ENCODE peak calls at places on chromosomes 7 and 10, in seven cellular contexts. A, F, I, P, S, N and B are unnamed samples.

GRCh38 chr7:29265208-29265923 is 70.8 kb downstream of the CHN2 start:
- DNase-seq in N (no peak), F (no peak), A (no peak), S (no peak), P (peak; percentile 31), I (no peak), B (no peak)

GRCh38 chr7:117827861-117828260 is 45.4 kb downstream of the CTTNBP2 start:
- DNase-seq in S (no peak), I (no peak), N (no peak), A (no peak), P (peak; percentile 34), F (no peak), B (no peak)

GRCh38 chr7:435518-436366 is 83.9 kb downstream of the PDGFA start:
- DNase-seq in A (no peak), I (peak; percentile 13), N (no peak), S (no peak), P (no peak), F (no peak), B (no peak)

GRCh38 chr10:46523119-46523880 is 33.2 kb downstream of the GPRIN2 start:
- DNase-seq in S (no peak), A (no peak), I (no peak), P (no peak), N (no peak), F (no peak), B (peak; percentile 52)

GRCh38 chr7:12647364-12648219 is 39.8 kb upstream of the ARL4A start:
- DNase-seq in A (no peak), N (no peak), I (peak; percentile 55), S (no peak), P (no peak), F (no peak), B (no peak)

GRCh38 chr10:128470302-128470962 is 344.2 kb upstream of the MKI67 start:
- DNase-seq in S (no peak), N (no peak), A (no peak), P (no peak), I (no peak), F (no peak), B (no peak)

GRCh38 chr10:122034149-122034756 is 45.3 kb downstream of the TACC2 start:
- DNase-seq in N (no peak), S (no peak), I (no peak), P (no peak), A (no peak), F (no peak), B (no peak)

GRCh38 chr7:1296727-1297475 is 64.2 kb downstream of the UNCX start:
- DNase-seq in F (no peak), P (no peak), A (no peak), I (no peak), S (no peak), N (no peak), B (no peak)

GRCh38 chr10:49369216-49370162 is 26.4 kb downstream of the DRGX start:
- DNase-seq in A (no peak), F (no peak), I (no peak), P (no peak), N (no peak), S (no peak), B (no peak)

GRCh38 chr7:22549667-22550513 is 49.9 kb upstream of the STEAP1B start:
- DNase-seq in N (no peak), S (peak; percentile 78), I (peak; percentile 34), A (no peak), F (no peak), P (no peak), B (no peak)

GRCh38 chr10:79381804-79382221 is 34.5 kb downstream of the PPIF start:
- DNase-seq in N (peak; percentile 76), P (peak; percentile 68), F (no peak), S (no peak), I (no peak), A (no peak), B (no peak)

GRCh38 chr10:92699518-92700272 is 9.9 kb downstream of the HHEX start:
- DNase-seq in A (no peak), N (peak; percentile 31), P (no peak), I (peak; percentile 36), F (no peak), S (no peak), B (peak; percentile 40)

GRCh38 chr7:15306286-15306685 is 255.5 kb downstream of the AGMO start:
- DNase-seq in N (no peak), A (no peak), S (no peak), I (no peak), F (no peak), P (no peak), B (no peak)

GRCh38 chr7:35716038-35716803 is 21.3 kb upstream of the HERPUD2 start:
- DNase-seq in F (no peak), A (no peak), N (peak; percentile 32), P (peak; percentile 20), S (no peak), I (no peak), B (peak; percentile 31)

GRCh38 chr7:479115-479947 is 40.3 kb downstream of the PDGFA start:
- DNase-seq in F (no peak), S (no peak), P (no peak), N (no peak), I (no peak), A (no peak), B (no peak)

GRCh38 chr10:121696854-121697253 is 98.6 kb upstream of the FGFR2 start:
- DNase-seq in F (no peak), S (peak; percentile 35), P (no peak), A (no peak), N (no peak), I (peak; percentile 21), B (no peak)

GRCh38 chr10:124522903-124523260 is 61.3 kb downstream of the LHPP start:
- DNase-seq in A (no peak), S (no peak), F (no peak), I (no peak), N (no peak), P (no peak), B (no peak)

GRCh38 chr7:47326808-47327207 is 255.1 kb downstream of the TNS3 start:
- DNase-seq in P (peak; percentile 21), I (no peak), S (no peak), N (peak; percentile 60), A (no peak), F (no peak), B (no peak)

GRCh38 chr10:99630439-99630838 is 10.2 kb upstream of the SLC25A28 start:
- DNase-seq in P (peak; percentile 32), A (no peak), N (no peak), F (no peak), S (no peak), I (peak; percentile 43), B (peak; percentile 30)

GRCh38 chr7:16811555-16811954 is 6.8 kb upstream of the AGR2 start:
- DNase-seq in S (no peak), F (no peak), A (no peak), N (no peak), I (peak; percentile 83), P (no peak), B (no peak)

GRCh38 chr10:109931153-109931552 is 7.8 kb upstream of the XPNPEP1 start:
- DNase-seq in A (peak; percentile 19), S (no peak), I (no peak), P (no peak), N (no peak), F (no peak), B (no peak)

GRCh38 chr7:134645935-134646334 is 718 bp upstream of the BPGM start:
- DNase-seq in P (no peak), F (no peak), A (no peak), N (peak; percentile 9), I (no peak), S (no peak), B (no peak)

GRCh38 chr7:128104109-128104742 is 73.0 kb upstream of the LRRC4 start:
- DNase-seq in N (peak; percentile 29), S (no peak), F (no peak), I (no peak), A (no peak), P (no peak), B (no peak)

GRCh38 chr7:28813238-28813962 is 144.7 kb downstream of the TRIL start:
- DNase-seq in F (no peak), S (no peak), I (no peak), A (no peak), N (no peak), P (no peak), B (no peak)

GRCh38 chr10:6212806-6213205 is 10.1 kb downstream of the PFKFB3 start:
- DNase-seq in F (no peak), S (no peak), I (no peak), N (no peak), A (no peak), P (no peak), B (no peak)

GRCh38 chr7:140061607-140061930 is 1.2 kb downstream of the PARP12 start:
- DNase-seq in F (no peak), I (no peak), S (no peak), P (no peak), A (no peak), N (no peak), B (no peak)

GRCh38 chr10:77177589-77177988 is 460.0 kb downstream of the KCNMA1 start:
- DNase-seq in F (no peak), P (no peak), A (no peak), N (no peak), S (no peak), I (no peak), B (no peak)

GRCh38 chr10:131141645-131142445 is 169.7 kb downstream of the TCERG1L start:
- DNase-seq in A (no peak), S (no peak), N (no peak), I (no peak), P (no peak), F (no peak), B (no peak)

GRCh38 chr7:44228571-44229350 is 28.0 kb downstream of the YKT6 start:
- DNase-seq in N (no peak), P (no peak), S (no peak), F (no peak), A (no peak), I (no peak), B (no peak)

GRCh38 chr10:117762819-117763172 is 220.2 kb downstream of the EMX2 start:
- DNase-seq in S (no peak), A (no peak), N (no peak), F (no peak), I (peak; percentile 42), P (peak; percentile 75), B (no peak)

GRCh38 chr7:142496545-142496991 is 238.7 kb upstream of the PRSS58 start:
- DNase-seq in S (no peak), N (no peak), A (no peak), P (peak; percentile 44), F (no peak), I (peak; percentile 33), B (no peak)